ENCODE peak calls at places on chromosomes 1 and 21, in ten cellular contexts. X is NCI-H1105 treated with DMSO at 0.1 percent for 48 hours; V is H4; L is NCI-H524; U is NCI-H748 treated with DMSO at 0.1 percent for 48 hours; A is osteocyte; Q is activated T-helper 1 cell treated with anti-CD3 and anti-CD28 coated beads, Interleukin-12 subunit alpha, Interleukin-12 subunit beta, Interleukin-2, Interleukin-4 antibody, amounts not matched to agents 30 ng/mL and 10 ng/mL and 1 ng/mL, durations not matched to agents 14 hours and 24 hours and 36 hours; K is effector CD4-positive, alpha-beta T cell; B is AG09319; S is epithelial cell of esophagus. E is an unnamed sample.

GRCh38 chr1:61049850-61050540 is 32.4 kb upstream of the NFIA start:
- DNase-seq in X (peak), V (peak), L (peak), U (peak), A (peak), Q (peak), K (peak), B (peak), S (peak), E (peak)

GRCh38 chr1:244964112-244964971 is 100.0 kb upstream of the HNRNPU start:
- DNase-seq in X (no peak), V (peak), L (no peak), U (no peak), A (no peak), Q (no peak), K (no peak), B (peak), S (no peak), E (peak)

GRCh38 chr1:113303252-113303651 is 87.1 kb upstream of the MAGI3 start:
- DNase-seq in X (no peak), V (no peak), L (no peak), U (no peak), A (no peak), Q (no peak), K (no peak), B (no peak), S (no peak), E (no peak)

GRCh38 chr21:25850126-25850831 is 115.5 kb downstream of the GABPA start:
- DNase-seq in X (peak), V (no peak), L (no peak), U (no peak), A (no peak), Q (no peak), K (no peak), B (no peak), S (peak), E (no peak)

GRCh38 chr1:172112573-172112972 is 271.3 kb downstream of the DNM3 start:
- DNase-seq in X (no peak), V (no peak), L (no peak), U (no peak), A (no peak), Q (no peak), K (no peak), B (no peak), S (peak), E (no peak)

GRCh38 chr1:16724718-16725438 is 15.4 kb upstream of the RNU1-4 start:
- DNase-seq in X (no peak), V (peak), L (no peak), U (no peak), A (peak), Q (no peak), K (no peak), B (no peak), S (no peak), E (no peak)

GRCh38 chr1:176515310-176515709 is 52.3 kb downstream of the PAPPA2 start:
- DNase-seq in X (peak), V (peak), L (no peak), U (peak), A (no peak), Q (no peak), K (no peak), B (no peak), S (peak), E (no peak)

GRCh38 chr1:186894415-186894814 is 65.7 kb downstream of the PLA2G4A start:
- DNase-seq in X (no peak), V (no peak), L (no peak), U (no peak), A (no peak), Q (no peak), K (no peak), B (no peak), S (no peak), E (no peak)

GRCh38 chr1:228452194-228453021 is 34.8 kb upstream of the RNF187 start:
- DNase-seq in X (no peak), V (no peak), L (no peak), U (no peak), A (no peak), Q (no peak), K (no peak), B (no peak), S (no peak), E (no peak)